ENCODE peak calls at places on chromosomes 3 and 15, in four cellular contexts. A, Q, X and J are unnamed samples.
A peak's percentile ranks its signal among the peaks of the same experiment; 100 is the strongest.

GRCh38 chr3:53495091-53495517 is 693 bp downstream of the CACNA1D start:
- DNase-seq in A (no peak), Q (no peak), X (no peak), J (no peak)

GRCh38 chr3:146152841-146153240 is 8.1 kb downstream of the PLOD2 start:
- DNase-seq in A (no peak), X (no peak), Q (no peak), J (no peak)

GRCh38 chr15:69755571-69756310 is 303.1 kb downstream of the RPLP1 start:
- DNase-seq in Q (no peak), X (peak; percentile 87), A (no peak), J (no peak)

GRCh38 chr3:37458162-37458895 is 283.9 kb upstream of the LRRFIP2 start:
- DNase-seq in A (peak; percentile 85), Q (no peak), X (no peak), J (no peak)

GRCh38 chr15:98405013-98405412 is 243.3 kb upstream of the IGF1R start:
- DNase-seq in X (no peak), A (no peak), Q (no peak), J (no peak)

GRCh38 chr15:32651229-32651837 is 9.8 kb downstream of the SCG5 start:
- DNase-seq in A (peak; percentile 64), Q (peak; percentile 54), X (no peak), J (no peak)

GRCh38 chr3:18740631-18741583 is 315.8 kb upstream of the SATB1 start:
- DNase-seq in Q (no peak), X (no peak), A (no peak), J (no peak)

GRCh38 chr15:63043391-63044076 is 987 bp downstream of the TPM1 start:
- DNase-seq in X (no peak), Q (peak; percentile 48), A (peak; percentile 84), J (no peak)

GRCh38 chr3:76324101-76324500 is 538.8 kb upstream of the ZNF717 start:
- DNase-seq in Q (no peak), X (no peak), A (no peak), J (no peak)

GRCh38 chr3:43238801-43239200 is 47.5 kb upstream of the SNRK start:
- DNase-seq in A (no peak), Q (no peak), X (no peak), J (no peak)

GRCh38 chr3:162863579-162863978 is 1367.0 kb downstream of the OTOL1 start:
- DNase-seq in Q (no peak), X (no peak), A (no peak), J (no peak)

GRCh38 chr3:183764854-183765731 is 60.3 kb downstream of the MAP6D1 start:
- DNase-seq in A (no peak), X (no peak), Q (peak; percentile 29), J (no peak)

GRCh38 chr15:86629409-86629808 is 549.7 kb downstream of the AGBL1 start:
- DNase-seq in X (no peak), Q (no peak), A (no peak), J (no peak)

GRCh38 chr3:48428863-48429415 is 947 bp downstream of the PLXNB1 start:
- DNase-seq in A (peak; percentile 79), X (no peak), Q (peak; percentile 41), J (no peak)

GRCh38 chr3:169454060-169454317 is 209.5 kb downstream of the MECOM start:
- DNase-seq in Q (peak; percentile 42), A (no peak), X (no peak), J (no peak)

GRCh38 chr3:136296960-136297359 is 46.8 kb downstream of the PCCB start:
- DNase-seq in Q (no peak), A (no peak), X (no peak), J (no peak)

GRCh38 chr3:9178697-9179096 is 70.7 kb downstream of the SRGAP3 start:
- DNase-seq in Q (no peak), A (no peak), X (no peak), J (no peak)

GRCh38 chr15:53843869-53844569 is 84.6 kb upstream of the WDR72 start:
- DNase-seq in X (no peak), A (no peak), Q (no peak), J (no peak)

GRCh38 chr15:73518180-73518862 is 75.4 kb downstream of the REC114 start:
- DNase-seq in Q (no peak), X (no peak), A (no peak), J (no peak)

GRCh38 chr3:33355611-33356010 is 78.4 kb downstream of the FBXL2 start:
- DNase-seq in X (no peak), A (no peak), Q (peak; percentile 39), J (no peak)

GRCh38 chr3:138114431-138114918 is 933 bp downstream of the DZIP1L start:
- DNase-seq in A (no peak), Q (no peak), X (no peak), J (no peak)

GRCh38 chr3:78846688-78847087 is 921.1 kb downstream of the ROBO1 start:
- DNase-seq in X (no peak), Q (peak; percentile 61), A (no peak), J (no peak)

GRCh38 chr3:12142476-12142875 is 16.2 kb downstream of the TIMP4 start:
- DNase-seq in X (peak; percentile 89), Q (no peak), A (no peak), J (no peak)

GRCh38 chr3:197573048-197573767 is 17.4 kb upstream of the BDH1 start:
- DNase-seq in A (no peak), X (no peak), Q (no peak), J (no peak)
- H3K9me3 ChIP-seq in A (no peaks in the 10 kb centered on the region), X (no peaks in the 10 kb centered on the region), Q (no peaks in the 10 kb centered on the region), J (no peaks in the 10 kb centered on the region)

DNA sequence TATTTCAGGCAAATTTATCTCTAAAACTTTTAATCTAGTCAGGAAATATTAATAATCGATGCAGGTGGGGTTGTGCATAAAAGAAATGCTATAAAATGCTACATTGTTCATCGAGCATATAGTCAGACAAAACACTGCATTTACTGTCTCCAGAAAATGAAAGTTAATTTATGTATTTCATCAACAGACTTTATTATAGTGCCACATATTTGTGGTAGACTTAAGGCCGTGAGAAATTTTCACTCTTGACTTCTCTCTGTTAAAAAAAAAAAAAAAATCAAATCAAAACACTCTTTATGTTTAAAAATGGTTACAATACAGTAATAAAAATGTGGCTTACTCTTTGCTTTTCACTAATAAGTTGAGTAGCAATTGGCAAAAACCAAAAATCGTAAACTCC is 67.4 kb downstream of the RBMS3 start:
- DNase-seq in X (no peak), Q (no peak), A (no peak), J (no peak)
- TF ChIP-seq POLR2AphosphoS5 in X (no peak), Q (no peak), A (no peak), J (no peak)

GRCh38 chr3:634511-634910 is 437.9 kb downstream of the CHL1 start:
- DNase-seq in Q (no peak), X (no peak), A (no peak), J (no peak)
- H3K9me3 ChIP-seq in Q (no peaks in the 10 kb centered on the region), X (no peaks in the 10 kb centered on the region), A (no peaks in the 10 kb centered on the region), J (no peaks in the 10 kb centered on the region)

GRCh38 chr3:173893835-173894234 is 496.3 kb downstream of the NLGN1 start:
- DNase-seq in A (no peak), X (no peak), Q (no peak), J (no peak)

GRCh38 chr3:173893066-173893465 is 495.5 kb downstream of the NLGN1 start:
- DNase-seq in A (no peak), Q (peak; percentile 20), X (no peak), J (no peak)

GRCh38 chr3:173892547-173892946 is 495.0 kb downstream of the NLGN1 start:
- DNase-seq in A (no peak), Q (peak; percentile 61), X (no peak), J (no peak)

GRCh38 chr3:173902401-173902800 is 504.9 kb downstream of the NLGN1 start:
- DNase-seq in Q (no peak), A (no peak), X (no peak), J (no peak)

GRCh38 chr3:173897631-173898030 is 500.1 kb downstream of the NLGN1 start:
- DNase-seq in Q (no peak), A (no peak), X (no peak), J (no peak)
- TF ChIP-seq POLR2AphosphoS5 in Q (no peak), A (no peak), X (no peak), J (no peak)

GRCh38 chr3:50519471-50520089 is 16.1 kb upstream of the CACNA2D2 start:
- DNase-seq in Q (peak; percentile 27), X (no peak), A (no peak), J (no peak)

GRCh38 chr3:50518441-50518840 is 15.0 kb upstream of the CACNA2D2 start:
- DNase-seq in Q (no peak), A (no peak), X (no peak), J (no peak)

GRCh38 chr3:50521572-50521971 is 18.1 kb upstream of the CACNA2D2 start:
- DNase-seq in X (no peak), Q (no peak), A (no peak), J (no peak)

GRCh38 chr3:50523170-50523865 is 19.9 kb upstream of the CACNA2D2 start:
- DNase-seq in X (no peak), A (no peak), Q (no peak), J (no peak)

DNA sequence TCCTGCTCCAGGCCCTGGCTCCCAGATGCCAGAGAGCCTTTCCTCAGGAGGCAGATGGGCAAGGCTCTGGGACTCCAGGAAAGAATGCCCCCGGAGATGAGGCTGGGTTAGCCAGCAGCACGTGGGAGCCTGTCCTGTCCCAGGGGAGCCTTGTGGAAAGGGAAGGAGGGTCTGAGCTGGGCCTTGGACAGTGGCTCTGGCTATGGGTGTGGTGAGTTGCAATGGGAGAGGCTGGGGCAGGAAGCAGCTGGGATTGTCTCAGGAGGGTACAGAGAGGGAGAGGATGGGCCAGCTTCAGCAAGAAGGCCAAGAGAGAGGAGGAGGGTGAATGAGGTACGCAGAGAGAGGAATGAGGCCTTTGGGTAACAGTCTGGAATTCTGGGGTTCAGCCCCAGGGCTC is 17.4 kb upstream of the CACNA2D2 start:
- DNase-seq in A (no peak), X (no peak), Q (no peak), J (no peak)
- H3K9me3 ChIP-seq in A (no peaks in the 10 kb centered on the region), X (no peaks in the 10 kb centered on the region), Q (no peaks in the 10 kb centered on the region), J (no peaks in the 10 kb centered on the region)

GRCh38 chr3:56812749-56813655 is 11.3 kb upstream of the ARHGEF3 start:
- DNase-seq in A (no peak), Q (peak; percentile 71), X (no peak), J (no peak)
- TF ChIP-seq POLR2AphosphoS5 in A (no peak), Q (no peak), X (no peak), J (no peak)

GRCh38 chr3:192992346-192992745 is 74.7 kb upstream of the MB21D2 start:
- DNase-seq in Q (no peak), X (no peak), A (no peak), J (no peak)

GRCh38 chr3:192991351-192991750 is 73.7 kb upstream of the MB21D2 start:
- DNase-seq in A (no peak), Q (no peak), X (no peak), J (no peak)

DNA sequence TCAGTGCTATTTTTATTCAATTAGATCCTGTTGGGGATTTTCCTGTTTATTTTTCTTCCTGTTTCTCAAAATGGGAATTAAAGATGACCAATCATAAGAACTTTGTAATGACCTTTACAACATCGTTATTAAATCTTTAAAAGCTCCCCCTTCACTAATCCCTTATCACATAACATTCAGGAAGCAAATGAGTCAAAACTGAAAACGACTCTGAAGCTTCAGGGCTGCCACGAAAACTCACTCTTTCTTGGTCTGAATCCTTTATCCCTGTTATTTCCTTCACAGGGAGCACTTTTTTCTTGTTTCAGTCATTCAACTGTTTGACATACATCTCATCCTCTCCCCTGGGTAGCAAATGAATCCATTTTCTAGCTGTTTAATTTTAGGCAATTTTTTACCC is 75.8 kb upstream of the MB21D2 start:
- DNase-seq in A (no peak), Q (peak; percentile 7), X (no peak), J (no peak)
- H3K9me3 ChIP-seq in A (no peaks in the 10 kb centered on the region), Q (no peaks in the 10 kb centered on the region), X (no peaks in the 10 kb centered on the region), J (no peaks in the 10 kb centered on the region)